ENCODE peak calls at places on chromosomes 4 and X, in eight cellular contexts. G is stomach, L is upper lobe of left lung, B is suprapubic skin, U is prostate gland, Y is breast epithelium, C is esophagus muscularis mucosa, A is SK-N-SH. Z is an unnamed sample.

GRCh38 chr4:41297832-41298231 is 41.1 kb downstream of the UCHL1 start:
- DNase-seq in G (no peak), L (no peak), B (no peak), U (no peak), Y (no peak), C (no peak), A (no peak), Z (no peak)

GRCh38 chr4:114156371-114156770 is 176.9 kb upstream of the ARSJ start:
- DNase-seq in G (no peak), L (no peak), B (no peak), U (no peak), Y (no peak), C (no peak), A (no peak), Z (no peak)

GRCh38 chr4:148716361-148717063 is 274.3 kb upstream of the NR3C2 start:
- DNase-seq in G (no peak), L (no peak), B (no peak), U (no peak), Y (no peak), C (no peak), A (no peak), Z (no peak)

GRCh38 chrX:153689654-153690465 is 2.1 kb downstream of the SLC6A8 start:
- DNase-seq in G (no peak), L (no peak), B (no peak), U (no peak), Y (no peak), C (no peak), A (peak; percentile 69), Z (no peak)

GRCh38 chr4:185742766-185743165 is 69.2 kb downstream of the SORBS2 start:
- DNase-seq in G (no peak), L (no peak), B (no peak), U (no peak), Y (no peak), C (peak; percentile 55), A (no peak), Z (no peak)

GRCh38 chr4:173503330-173504180 is 26.5 kb downstream of the HAND2 start:
- DNase-seq in G (no peak), L (no peak), B (no peak), U (no peak), Y (no peak), C (peak; percentile 77), A (no peak), Z (no peak)

GRCh38 chrX:100649550-100650356 is 5.8 kb downstream of the SRPX2 start:
- DNase-seq in G (no peak), L (peak; percentile 40), B (peak; percentile 78), U (no peak), Y (no peak), C (no peak), A (no peak), Z (no peak)

GRCh38 chr4:15682340-15682725 is 706 bp downstream of the FAM200B start:
- DNase-seq in G (no peak), L (no peak), B (no peak), U (no peak), Y (no peak), C (no peak), A (no peak), Z (no peak)

DNA sequence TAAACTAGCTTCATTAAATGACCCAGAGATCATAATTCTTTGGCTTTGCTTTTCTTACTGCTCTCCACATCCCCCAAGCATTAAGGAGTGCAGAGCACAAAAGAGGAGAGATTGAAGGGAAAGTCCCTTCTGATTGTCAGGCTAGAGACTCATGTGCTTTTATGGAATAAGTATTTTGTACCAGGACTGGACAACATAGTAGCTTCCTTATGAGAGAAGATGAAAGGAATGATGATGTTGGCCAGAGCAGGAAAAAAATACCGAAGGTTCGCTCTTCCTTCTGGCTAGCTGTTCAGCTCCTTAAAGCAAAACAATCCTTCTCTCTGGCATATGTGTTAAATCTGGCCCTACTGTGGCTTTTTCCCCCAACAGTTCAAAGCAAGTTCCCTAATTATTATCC is 53.1 kb downstream of the HOPX start:
- DNase-seq in G (no peak), L (no peak), B (no peak), U (no peak), Y (no peak), C (no peak), A (no peak), Z (no peak)
- TF ChIP-seq POLR2AphosphoS5 in G (no peak), L (no peak), B (no peak), U (peak; percentile 26), Y (no peak), C (no peak), A (no peak), Z (no peak)

DNA sequence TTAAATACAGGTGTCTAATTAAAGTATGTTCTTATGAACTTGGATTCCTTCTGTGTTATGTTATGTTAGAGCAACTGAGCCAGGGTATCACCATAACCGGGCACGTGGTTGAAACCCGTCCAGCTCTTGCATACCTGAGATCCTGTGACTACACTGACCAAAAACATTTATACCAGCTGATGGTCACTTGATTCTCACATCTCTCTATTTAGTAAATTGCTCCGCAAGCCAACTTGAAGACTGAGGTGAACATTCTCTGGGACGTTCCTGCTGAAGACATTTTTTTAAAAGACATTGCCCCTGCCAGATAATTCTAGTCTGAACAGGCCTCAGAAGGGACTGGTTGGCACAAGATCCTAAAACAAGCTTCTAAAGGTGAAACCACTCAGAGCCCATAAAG is 550.0 kb upstream of the DIPK2B start:
- DNase-seq in G (peak; percentile 35), L (no peak), B (no peak), U (peak; percentile 21), Y (no peak), C (no peak), A (no peak), Z (no peak)
- H3K27ac ChIP-seq in G (no peak overlapping the region), L (no peak overlapping the region), B (peak overlapping the region; percentile 1), U (no peak overlapping the region), Y (peak overlapping the region; percentile 29), C (peak overlapping the region; percentile 38), A (peak overlapping the region; percentile 79), Z (no peak overlapping the region)

GRCh38 chr4:180363817-180364216 is 1879.4 kb upstream of the TENM3 start:
- DNase-seq in G (no peak), L (no peak), B (no peak), U (no peak), Y (no peak), C (no peak), A (no peak), Z (no peak)
- TF ChIP-seq POLR2AphosphoS5 in G (no peak), L (no peak), B (no peak), U (no peak), Y (no peak), C (no peak), A (no peak), Z (no peak)

GRCh38 chr4:101348367-101348827 is 1.1 kb upstream of the PPP3CA start:
- DNase-seq in G (peak; percentile 38), L (peak; percentile 44), B (peak; percentile 79), U (no peak), Y (peak; percentile 51), C (no peak), A (no peak), Z (no peak)

GRCh38 chr4:101346312-101346561 is 1.1 kb downstream of the PPP3CA start:
- DNase-seq in G (no peak), L (no peak), B (no peak), U (peak; percentile 42), Y (no peak), C (no peak), A (peak; percentile 68), Z (no peak)

GRCh38 chr4:101347267-101347556 is at the start of gene PPP3CA:
- DNase-seq in G (no peak), L (no peak), B (no peak), U (no peak), Y (no peak), C (no peak), A (peak; percentile 60), Z (no peak)

GRCh38 chr4:101346562-101347266 is 612 bp downstream of the PPP3CA start:
- DNase-seq in G (peak; percentile 59), L (peak; percentile 76), B (peak; percentile 83), U (peak; percentile 29), Y (peak; percentile 61), C (peak; percentile 93), A (no peak), Z (no peak)

DNA sequence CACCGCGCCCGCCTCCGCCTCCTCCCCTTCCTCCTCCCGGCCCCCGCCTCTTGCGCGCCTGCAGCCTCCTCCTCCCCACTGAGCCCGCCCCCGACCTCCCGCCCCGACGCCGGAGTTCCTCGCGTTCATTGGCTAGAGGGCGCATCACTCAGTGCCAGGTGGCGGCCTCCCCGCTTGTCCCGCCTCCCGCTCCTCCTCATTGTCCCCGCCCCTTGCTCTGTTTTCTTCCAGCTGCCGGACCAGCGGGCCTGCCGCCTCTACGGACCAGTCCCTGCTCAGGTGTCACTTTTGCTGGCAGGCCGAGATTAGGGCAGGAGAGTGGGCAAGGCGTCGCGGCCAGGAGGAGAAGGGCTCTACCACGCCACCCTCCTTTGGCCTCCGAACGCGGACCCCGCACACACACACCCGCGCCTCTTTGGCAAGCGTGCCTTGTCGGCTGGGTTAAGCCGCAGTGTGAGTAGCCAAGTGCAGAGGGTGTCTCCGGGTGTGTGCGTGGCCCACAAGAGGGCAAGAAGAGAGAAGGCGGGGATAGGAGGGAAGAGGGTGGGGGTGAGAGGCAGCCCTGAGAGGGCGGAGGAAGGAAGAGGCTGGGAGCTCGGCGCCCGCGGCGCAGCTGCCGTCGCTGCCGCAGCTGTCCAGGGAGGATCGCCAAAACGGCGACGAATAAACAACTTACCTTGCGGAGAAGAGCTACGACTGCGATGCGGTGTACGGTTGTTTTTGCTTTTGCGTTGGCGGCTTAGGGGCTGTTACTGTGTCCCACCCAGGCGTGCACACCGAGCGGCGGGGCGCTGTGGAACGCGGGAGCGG is 436 bp upstream of the PPP3CA start:
- DNase-seq in G (peak; percentile 100), L (peak; percentile 99), B (peak; percentile 99), U (peak; percentile 100), Y (peak; percentile 99), C (peak; percentile 100), A (peak; percentile 98), Z (peak; percentile 99)
- H3K27ac ChIP-seq in G (peak overlapping the region; percentile 97), L (peak overlapping the region; percentile 95), B (peak overlapping the region; percentile 98), U (peak overlapping the region; percentile 95), Y (peak overlapping the region; percentile 93), C (peak overlapping the region; percentile 95), A (peak overlapping the region; percentile 96), Z (peak overlapping the region; percentile 92)

DNA sequence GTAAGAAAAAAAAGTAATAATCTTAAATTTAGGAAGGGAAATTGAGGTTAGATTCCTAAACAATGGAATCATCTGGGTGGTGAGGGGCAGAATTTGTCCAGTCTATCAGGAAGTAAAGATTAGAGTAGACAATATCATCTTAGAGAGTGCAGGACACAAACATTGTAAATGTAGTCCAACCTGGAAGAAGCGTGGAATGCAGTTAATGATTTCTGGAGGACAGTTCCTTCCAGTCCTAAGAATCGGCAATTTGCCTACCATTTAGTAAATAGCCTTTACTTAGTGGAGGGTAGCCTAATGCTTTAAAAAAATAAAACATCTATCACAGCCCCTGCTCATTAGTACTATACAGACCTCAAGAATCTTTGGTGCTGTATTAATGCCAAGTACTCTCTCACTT is 147.5 kb upstream of the TTC29 start:
- DNase-seq in G (no peak), L (no peak), B (no peak), U (no peak), Y (no peak), C (no peak), A (no peak), Z (no peak)
- TF ChIP-seq POLR2AphosphoS5 in G (no peak), L (no peak), B (no peak), U (no peak), Y (no peak), C (no peak), A (no peak), Z (no peak)